ENCODE peak calls at places on chromosomes 3 and 15, in eight cellular contexts. D is upper lobe of left lung, W is MM.1S, U is fibroblast of lung, P is uterus, T is body of pancreas, E is bronchial epithelial cell, A is H7. J is an unnamed sample.

GRCh38 chr15:81526029-81526428 is 152.0 kb upstream of the TMC3 start:
- DNase-seq in D (no peak), W (no peak), U (no peak), P (no peak), T (no peak), E (no peak), A (no peak), J (peak)

GRCh38 chr15:100433304-100433703 is 91.5 kb upstream of the ADAMTS17 start:
- DNase-seq in D (no peak), W (no peak), U (no peak), P (no peak), T (no peak), E (peak), A (no peak), J (no peak)

GRCh38 chr3:194689493-194689901 is 3.8 kb downstream of the FAM43A start:
- DNase-seq in D (no peak), W (no peak), U (peak), P (peak), T (no peak), E (no peak), A (no peak), J (no peak)

GRCh38 chr3:197031315-197032285 is 2.0 kb upstream of the MELTF start:
- DNase-seq in D (no peak), W (no peak), U (peak), P (peak), T (peak), E (peak), A (no peak), J (peak)

GRCh38 chr15:64629063-64629462 is 146.3 kb downstream of the RBPMS2 start:
- DNase-seq in D (no peak), W (no peak), U (no peak), P (no peak), T (peak), E (no peak), A (no peak), J (no peak)

GRCh38 chr15:90035835-90036220 is 34.7 kb downstream of the ZNF710 start:
- DNase-seq in D (no peak), W (no peak), U (no peak), P (no peak), T (no peak), E (no peak), A (peak), J (no peak)

GRCh38 chr3:71469131-71469430 is 114.4 kb downstream of the FOXP1 start:
- DNase-seq in D (no peak), W (no peak), U (no peak), P (no peak), T (no peak), E (no peak), A (no peak), J (no peak)

GRCh38 chr3:123028233-123028828 is 768 bp upstream of the SEMA5B start:
- DNase-seq in D (no peak), W (peak), U (peak), P (peak), T (peak), E (peak), A (peak), J (peak)

GRCh38 chr3:45507820-45508317 is 86.7 kb upstream of the LIMD1 start:
- DNase-seq in D (no peak), W (no peak), U (peak), P (no peak), T (no peak), E (peak), A (peak), J (peak)

GRCh38 chr3:69326821-69327433 is 59.0 kb downstream of the FRMD4B start:
- DNase-seq in D (no peak), W (peak), U (no peak), P (no peak), T (no peak), E (no peak), A (no peak), J (no peak)

GRCh38 chr3:129937717-129938116 is 36.8 kb upstream of the TRH start:
- DNase-seq in D (peak), W (no peak), U (no peak), P (no peak), T (no peak), E (no peak), A (peak), J (no peak)

GRCh38 chr3:129934234-129935123 is 40.0 kb upstream of the TRH start:
- DNase-seq in D (no peak), W (peak), U (no peak), P (peak), T (peak), E (peak), A (peak), J (peak)

GRCh38 chr3:129933471-129933870 is 40.0 kb upstream of the TMCC1 start:
- DNase-seq in D (no peak), W (no peak), U (no peak), P (no peak), T (no peak), E (no peak), A (no peak), J (no peak)

GRCh38 chr3:129938140-129938930 is 36.2 kb upstream of the TRH start:
- DNase-seq in D (no peak), W (peak), U (no peak), P (no peak), T (no peak), E (no peak), A (no peak), J (no peak)

GRCh38 chr3:129936757-129937156 is 37.8 kb upstream of the TRH start:
- DNase-seq in D (no peak), W (peak), U (peak), P (peak), T (peak), E (peak), A (no peak), J (peak)
- H3K4me3 ChIP-seq in D (peak), W (peak), U (peak), P (peak), T (no peak), E (peak), A (no peak), J (peak)

GRCh38 chr3:55559651-55560423 is 72.7 kb upstream of the WNT5A start:
- DNase-seq in D (no peak), W (no peak), U (peak), P (no peak), T (no peak), E (no peak), A (no peak), J (no peak)

GRCh38 chr3:55558316-55558715 is 71.2 kb upstream of the WNT5A start:
- DNase-seq in D (no peak), W (no peak), U (peak), P (no peak), T (no peak), E (no peak), A (no peak), J (no peak)

GRCh38 chr3:55556622-55557531 is 69.8 kb upstream of the WNT5A start:
- DNase-seq in D (no peak), W (no peak), U (peak), P (no peak), T (no peak), E (no peak), A (no peak), J (no peak)

GRCh38 chr3:55555866-55556621 is 68.9 kb upstream of the WNT5A start:
- DNase-seq in D (no peak), W (no peak), U (no peak), P (no peak), T (no peak), E (no peak), A (peak), J (no peak)

GRCh38 chr3:55557549-55557948 is 70.4 kb upstream of the WNT5A start:
- DNase-seq in D (no peak), W (no peak), U (no peak), P (no peak), T (no peak), E (no peak), A (no peak), J (no peak)
- H3K4me3 ChIP-seq in D (no peak), W (no peak), U (no peak), P (no peak), T (no peak), E (no peak), A (no peak), J (no peak)

GRCh38 chr15:67967871-67968423 is 86.2 kb upstream of the PIAS1 start:
- DNase-seq in D (peak), W (no peak), U (peak), P (peak), T (peak), E (peak), A (peak), J (peak)
- H3K4me3 ChIP-seq in D (peak), W (no peak), U (peak), P (peak), T (no peak), E (peak), A (peak), J (peak)

DNA sequence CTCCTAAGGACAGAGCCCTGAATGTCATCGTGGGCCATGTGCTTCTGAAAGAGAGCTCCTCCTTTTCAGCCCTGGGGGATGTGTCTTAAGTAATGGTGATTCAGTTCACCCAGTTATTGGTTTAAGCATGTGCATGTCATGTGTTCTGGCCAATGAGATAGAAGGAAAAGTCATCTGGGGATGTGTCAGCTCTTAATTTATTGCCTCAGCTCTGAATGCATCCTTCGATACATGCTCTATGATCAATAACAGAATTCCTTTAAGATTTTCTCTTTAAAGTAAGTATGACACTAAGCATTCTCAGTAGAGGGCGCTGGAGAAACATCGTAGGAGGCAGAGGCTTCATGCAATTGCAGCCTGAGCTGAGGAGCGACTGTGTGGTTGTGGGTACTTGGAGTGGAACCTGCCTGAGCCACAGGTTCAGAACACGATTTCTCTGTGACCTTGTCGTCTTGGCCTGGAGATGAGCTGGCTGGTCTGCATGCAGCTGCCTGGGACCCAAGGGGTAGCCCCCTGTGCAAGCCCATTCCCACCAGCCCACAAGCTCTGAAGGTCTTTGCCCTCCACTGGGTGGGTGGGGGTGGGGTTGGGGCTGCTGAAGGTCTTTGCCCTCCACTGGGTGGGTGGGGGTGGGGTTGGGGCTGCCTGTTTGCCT is 69.5 kb downstream of the C3orf38 start:
- DNase-seq in D (peak), W (peak), U (peak), P (no peak), T (peak), E (peak), A (peak), J (peak)
- H3K4me3 ChIP-seq in D (no peak), W (no peak), U (no peak), P (no peak), T (no peak), E (no peak), A (no peak), J (no peak)

DNA sequence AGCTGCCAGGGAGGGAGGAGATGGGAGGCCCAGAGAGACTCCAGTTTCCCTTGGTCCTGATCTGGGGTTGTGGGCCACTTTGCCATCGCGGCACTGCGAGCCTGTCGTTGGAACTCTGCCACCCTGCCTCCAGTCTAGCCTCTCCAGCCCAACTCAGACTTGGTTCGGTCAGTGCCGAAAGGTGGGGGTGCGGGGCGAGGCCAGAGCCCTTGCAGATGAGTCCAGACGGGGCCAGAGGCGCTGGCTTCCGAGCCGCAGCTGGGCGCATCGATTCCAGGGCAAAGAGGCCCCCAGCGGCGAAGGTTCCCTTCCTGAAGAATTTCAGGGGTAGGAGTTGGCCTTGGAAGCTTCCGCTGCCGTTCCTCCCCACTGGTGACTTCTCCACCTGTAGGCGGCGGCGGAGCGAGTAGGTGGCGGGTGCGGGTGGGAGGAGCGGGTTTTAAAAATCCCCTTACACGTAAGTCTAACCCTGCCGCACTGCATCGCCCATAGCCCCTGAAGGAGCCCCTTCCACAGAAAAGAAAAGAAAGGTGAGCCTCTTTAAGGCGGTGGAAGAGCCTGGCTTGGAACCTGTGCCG is 5.1 kb downstream of the WNT5A start:
- DNase-seq in D (peak), W (no peak), U (peak), P (peak), T (peak), E (no peak), A (peak), J (no peak)
- H3K4me3 ChIP-seq in D (peak), W (no peak), U (peak), P (peak), T (peak), E (peak), A (peak), J (no peak)

DNA sequence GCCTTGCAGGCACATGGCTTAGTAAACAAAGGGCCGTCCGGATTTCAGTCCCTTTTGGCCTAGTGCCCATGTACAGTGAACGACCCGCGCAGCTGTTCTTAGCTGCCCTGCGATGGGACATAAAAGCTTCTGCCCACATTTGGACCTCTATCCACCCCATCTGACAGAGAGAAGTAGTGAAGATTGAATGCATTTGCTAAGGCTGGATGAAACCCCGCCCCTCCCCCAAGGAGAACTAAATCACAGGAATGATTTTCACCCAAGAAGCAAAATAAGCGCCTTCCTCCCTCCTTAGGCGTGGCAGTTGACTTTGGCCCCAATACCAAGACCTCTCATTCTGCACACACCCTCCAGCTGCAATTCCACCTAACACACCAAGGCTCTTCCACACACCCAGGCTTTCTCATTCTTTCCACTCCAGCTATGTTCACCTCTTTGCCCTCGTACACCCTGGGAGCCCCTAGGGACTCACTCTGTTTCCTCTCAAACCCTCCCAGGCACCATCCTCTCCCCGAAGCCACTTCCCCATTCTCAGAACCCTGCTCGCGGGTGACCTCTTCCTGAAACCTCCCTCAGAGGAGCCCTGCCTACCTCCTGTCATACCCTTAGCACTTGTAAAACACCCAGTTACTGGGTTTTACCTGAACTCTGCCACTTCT is 14.1 kb upstream of the HRH1 start:
- DNase-seq in D (no peak), W (no peak), U (peak), P (no peak), T (no peak), E (peak), A (no peak), J (no peak)
- H3K4me3 ChIP-seq in D (peak), W (no peak), U (no peak), P (no peak), T (no peak), E (no peak), A (no peak), J (no peak)

DNA sequence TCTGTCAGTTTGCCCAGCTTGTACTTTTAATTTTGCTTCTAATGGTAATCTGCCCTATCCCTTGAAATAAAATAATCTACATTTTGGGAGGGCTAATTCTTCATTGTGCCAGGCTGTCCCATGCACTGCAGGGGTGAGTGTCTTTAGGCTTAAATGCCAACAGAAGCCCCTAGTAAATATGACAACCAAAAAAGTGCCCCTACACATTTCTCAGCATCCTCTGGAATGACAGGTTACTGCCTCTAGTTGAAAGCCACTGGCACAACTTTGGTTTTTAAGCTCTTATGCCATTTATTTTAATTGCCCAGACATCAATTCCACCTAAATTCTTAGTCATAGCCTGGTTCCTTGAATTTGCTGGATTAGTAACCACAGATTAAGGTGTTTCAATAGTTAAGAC is 3.4 kb downstream of the EPM2AIP1 start:
- DNase-seq in D (no peak), W (no peak), U (peak), P (no peak), T (no peak), E (no peak), A (no peak), J (no peak)
- H3K4me3 ChIP-seq in D (peak), W (no peak), U (peak), P (no peak), T (no peak), E (no peak), A (no peak), J (peak)

DNA sequence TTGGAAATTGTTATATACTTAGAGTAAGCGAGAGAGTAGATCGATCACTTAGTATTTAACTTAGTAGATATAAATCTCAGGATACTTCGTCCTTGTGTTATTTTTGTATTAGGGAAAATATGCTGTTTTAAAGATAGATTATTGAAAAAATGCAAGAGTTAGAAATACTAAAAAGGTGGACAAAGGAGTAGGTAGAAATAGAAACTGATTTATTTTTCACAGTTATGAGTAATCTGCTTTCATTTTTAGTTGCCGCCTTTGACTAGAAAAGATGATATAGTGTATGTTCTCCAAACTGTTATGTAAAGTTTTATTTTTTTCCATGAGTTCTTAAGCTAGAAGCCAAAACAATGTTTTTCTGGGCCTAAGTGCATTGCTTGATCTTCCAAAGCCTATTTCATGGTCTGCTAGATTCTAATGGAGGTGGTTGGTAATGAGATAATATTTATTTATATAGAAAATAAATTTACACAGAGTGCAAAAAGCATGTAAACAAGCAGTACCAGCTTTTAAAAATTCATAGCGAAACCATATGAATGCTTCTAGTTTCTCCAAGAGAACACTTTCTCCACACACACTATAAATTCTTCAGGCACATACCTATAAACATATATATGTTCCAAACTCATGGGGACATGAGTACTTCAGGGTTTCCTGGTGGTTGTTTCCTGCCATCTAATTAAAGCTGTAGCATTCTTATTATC is 61.1 kb downstream of the DIPK2A start:
- DNase-seq in D (no peak), W (no peak), U (no peak), P (no peak), T (no peak), E (no peak), A (no peak), J (no peak)
- H3K4me3 ChIP-seq in D (no peak), W (no peak), U (no peak), P (no peak), T (no peak), E (no peak), A (no peak), J (no peak)